ENCODE peak calls at places on chromosome 20, in four cellular contexts. D is activated CD8-positive, alpha-beta T cell treated with anti-CD3 and anti-CD28 coated beads for 36 hours; O is neural progenitor cell; B is hepatic stellate cell. Z is an unnamed sample.

GRCh38 chr20:47886454-47887041 is 101.3 kb upstream of the SULF2 start:
- DNase-seq in O (no peak), D (no peak), B (no peak), Z (no peak)

GRCh38 chr20:44407402-44408184 is 52.1 kb downstream of the HNF4A start:
- DNase-seq in B (no peak), D (no peak), O (no peak), Z (no peak)

GRCh38 chr20:38644588-38644987 is 43.0 kb downstream of the ARHGAP40 start:
- DNase-seq in D (no peak), O (no peak), B (no peak), Z (no peak)

GRCh38 chr20:8094845-8095244 is 37.2 kb upstream of the PLCB1 start:
- DNase-seq in B (no peak), D (no peak), O (no peak), Z (no peak)

GRCh38 chr20:44033873-44034272 is 119.2 kb downstream of the TOX2 start:
- DNase-seq in O (no peak), D (no peak), B (no peak), Z (no peak)

GRCh38 chr20:47576516-47577033 is 74.9 kb downstream of the NCOA3 start:
- DNase-seq in D (peak), B (peak), O (peak), Z (no peak)

GRCh38 chr20:17611290-17611539 is 41.3 kb downstream of the DSTN start:
- DNase-seq in B (no peak), D (no peak), O (no peak), Z (peak)

GRCh38 chr20:40960101-40960500 is 68.5 kb upstream of the TOP1 start:
- DNase-seq in B (no peak), O (no peak), D (no peak), Z (no peak)

GRCh38 chr20:57829336-57829735 is 119.5 kb upstream of the PMEPA1 start:
- DNase-seq in D (no peak), O (no peak), B (no peak), Z (no peak)

GRCh38 chr20:63612276-63612931 is 14.5 kb downstream of the GMEB2 start:
- DNase-seq in O (no peak), D (no peak), B (no peak), Z (no peak)

GRCh38 chr20:10637062-10637559 is 36.7 kb downstream of the JAG1 start:
- DNase-seq in B (peak), D (no peak), O (no peak), Z (no peak)

Z was measured in CD4-positive, CD25-positive, alpha-beta regulatory T cell.